ENCODE peak calls at places on chromosomes 6 and 20, in six cellular contexts. W is midbrain, M is astrocyte, H is NCI-H82, T is tibial artery, U is heart right ventricle. R is an unnamed sample.

GRCh38 chr6:14254505-14254904 is 136.9 kb downstream of the CD83 start:
- DNase-seq in M (no peak), U (no peak), H (no peak), T (no peak), W (no peak), R (no peak)

GRCh38 chr6:6401401-6401800 is 80.9 kb upstream of the F13A1 start:
- DNase-seq in W (no peak), M (no peak), T (no peak), H (no peak), U (no peak), R (no peak)

GRCh38 chr20:4086771-4087677 is 71.7 kb upstream of the RNF24 start:
- DNase-seq in H (peak), T (no peak), U (no peak), W (no peak), M (no peak), R (no peak)

GRCh38 chr20:35248641-35249475 is 22.4 kb downstream of the MMP24 start:
- DNase-seq in M (peak), T (no peak), H (no peak), W (no peak), U (no peak), R (no peak)

GRCh38 chr6:107957909-107958688 is at the start of gene SEC63:
- DNase-seq in M (peak), T (peak), W (peak), H (peak), U (peak), R (peak)

GRCh38 chr20:19750207-19750606 is 7.9 kb upstream of the RIN2 start:
- DNase-seq in U (no peak), T (no peak), W (no peak), H (no peak), M (no peak), R (no peak)

GRCh38 chr6:7148100-7148822 is 40.5 kb downstream of the RREB1 start:
- DNase-seq in W (no peak), U (no peak), M (peak), H (no peak), T (no peak), R (no peak)

GRCh38 chr20:44187763-44188709 is 1.0 kb upstream of the JPH2 start:
- DNase-seq in U (no peak), H (peak), M (no peak), W (no peak), T (no peak), R (peak)

GRCh38 chr20:44501448-44501847 is 20.4 kb downstream of the SERINC3 start:
- DNase-seq in H (no peak), W (no peak), M (peak), T (no peak), U (peak), R (no peak)

GRCh38 chr6:7914991-7915789 is 4.6 kb upstream of the TXNDC5 start:
- DNase-seq in U (peak), H (no peak), M (peak), W (no peak), T (no peak), R (peak)

GRCh38 chr6:69122407-69122773 is 487.3 kb downstream of the ADGRB3 start:
- DNase-seq in M (no peak), T (no peak), W (no peak), U (no peak), H (no peak), R (no peak)

GRCh38 chr20:38049800-38050199 is 16.3 kb downstream of the RPRD1B start:
- DNase-seq in M (peak), H (no peak), T (no peak), U (no peak), W (no peak), R (no peak)

GRCh38 chr20:14434379-14435136 is 97.1 kb upstream of the FLRT3 start:
- DNase-seq in W (no peak), M (no peak), H (no peak), T (no peak), U (no peak), R (no peak)

GRCh38 chr6:33988121-33989015 is 157.5 kb downstream of the GRM4 start:
- DNase-seq in U (no peak), T (peak), M (no peak), H (no peak), W (no peak), R (no peak)

GRCh38 chr6:109197061-109197460 is 101.8 kb downstream of the CEP57L1 start:
- DNase-seq in M (no peak), T (no peak), H (no peak), U (no peak), W (no peak), R (no peak)

GRCh38 chr6:130872250-130873095 is 45.3 kb downstream of the SMLR1 start:
- DNase-seq in H (peak), T (peak), M (peak), U (peak), W (peak), R (peak)

GRCh38 chr6:43716099-43716498 is 28.5 kb upstream of the MRPS18A start:
- DNase-seq in T (no peak), W (no peak), U (no peak), M (no peak), H (peak), R (peak)

GRCh38 chr6:122758927-122759334 is 20.6 kb upstream of the FABP7 start:
- DNase-seq in M (no peak), W (no peak), U (no peak), T (no peak), H (no peak), R (no peak)

GRCh38 chr20:3646067-3646440 is 17.1 kb downstream of the GFRA4 start:
- DNase-seq in W (no peak), T (no peak), U (no peak), M (no peak), H (no peak), R (no peak)

GRCh38 chr6:69416739-69417138 is 380.1 kb downstream of the LMBRD1 start:
- DNase-seq in W (peak), H (no peak), M (peak), U (no peak), T (no peak), R (no peak)

GRCh38 chr20:63964412-63964811 is 5.3 kb downstream of the ZNF512B start:
- DNase-seq in T (no peak), W (no peak), M (no peak), H (no peak), U (no peak), R (peak)

GRCh38 chr20:46894971-46895905 is 595 bp downstream of the EYA2 start:
- DNase-seq in H (peak), T (no peak), U (no peak), W (no peak), M (no peak), R (peak)

GRCh38 chr6:40328988-40329545 is 258.1 kb downstream of the LRFN2 start:
- DNase-seq in H (no peak), T (no peak), U (no peak), M (no peak), W (no peak), R (no peak)

GRCh38 chr6:33329058-33329457 is 11.5 kb upstream of the ZBTB22 start:
- DNase-seq in M (no peak), T (no peak), W (no peak), U (no peak), H (peak), R (no peak)

GRCh38 chr20:42604998-42605970 is 584.4 kb downstream of the PTPRT start:
- DNase-seq in T (no peak), U (no peak), M (no peak), H (no peak), W (no peak), R (no peak)

GRCh38 chr6:16154904-16155303 is 26.0 kb downstream of the MYLIP start:
- DNase-seq in H (no peak), U (peak), W (no peak), M (peak), T (no peak), R (peak)

GRCh38 chr6:136611133-136611532 is 60.9 kb upstream of the MAP7 start:
- DNase-seq in U (no peak), W (no peak), T (no peak), M (no peak), H (no peak), R (no peak)

GRCh38 chr6:159807150-159807859 is 7.2 kb downstream of the PNLDC1 start:
- DNase-seq in T (no peak), H (no peak), U (no peak), M (peak), W (no peak), R (no peak)

GRCh38 chr6:30748851-30749540 is 4.6 kb upstream of the IER3 start:
- DNase-seq in T (no peak), H (no peak), W (no peak), U (no peak), M (no peak), R (no peak)

GRCh38 chr6:143556529-143556928 is 45.0 kb upstream of the FUCA2 start:
- DNase-seq in W (no peak), M (peak), T (no peak), U (no peak), H (no peak), R (no peak)